ENCODE peak calls at places on chromosomes 16 and 17, in four cellular contexts. C is fibroblast of mammary gland, K is neural progenitor cell, W is tibial artery. U is an unnamed sample.

GRCh38 chr16:87926246-87927194 is 9.8 kb downstream of the CA5A start:
- DNase-seq in C (no peak), K (no peak), W (no peak), U (no peak)

GRCh38 chr16:7566360-7566759 is 233.7 kb downstream of the RBFOX1 start:
- DNase-seq in C (no peak), K (no peak), W (no peak), U (no peak)

GRCh38 chr17:12407495-12407894 is 258.2 kb upstream of the MYOCD start:
- DNase-seq in C (no peak), K (no peak), W (no peak), U (no peak)

GRCh38 chr17:33200587-33200986 is 92.5 kb downstream of the ASIC2 start:
- DNase-seq in C (peak), K (no peak), W (peak), U (peak)

GRCh38 chr17:73232587-73233373 is 28.9 kb downstream of the CPSF4L start:
- DNase-seq in C (no peak), K (peak), W (no peak), U (peak)

GRCh38 chr16:53756329-53756996 is 52.5 kb downstream of the FTO start:
- DNase-seq in C (no peak), K (peak), W (no peak), U (peak)

GRCh38 chr16:46762583-46762982 is 14.4 kb upstream of the MYLK3 start:
- DNase-seq in C (no peak), K (no peak), W (no peak), U (no peak)

GRCh38 chr17:53765129-53765528 is 57.6 kb upstream of the KIF2B start:
- DNase-seq in C (no peak), K (no peak), W (no peak), U (no peak)

GRCh38 chr17:41176744-41177387 is 1.2 kb downstream of the KRTAP4-2 start:
- DNase-seq in C (no peak), K (no peak), W (no peak), U (no peak)

GRCh38 chr16:12679660-12680272 is 123.9 kb downstream of the CPPED1 start:
- DNase-seq in C (no peak), K (no peak), W (no peak), U (peak)

GRCh38 chr17:77889135-77889505 is 69.4 kb upstream of the TNRC6C start:
- DNase-seq in C (no peak), K (no peak), W (peak), U (no peak)

GRCh38 chr17:62809656-62810055 is 1.5 kb upstream of the MARCHF10 start:
- DNase-seq in C (peak), K (no peak), W (no peak), U (no peak)

GRCh38 chr16:29821663-29822115 is 1.4 kb downstream of the MVP start:
- DNase-seq in C (peak), K (no peak), W (no peak), U (peak)

GRCh38 chr17:15920758-15921239 is 24.1 kb upstream of the ADORA2B start:
- DNase-seq in C (peak), K (no peak), W (no peak), U (peak)

GRCh38 chr16:84281077-84281476 is 13.6 kb upstream of the WFDC1 start:
- DNase-seq in C (peak), K (peak), W (no peak), U (no peak)

GRCh38 chr17:2939714-2940351 is 123.6 kb downstream of the OR1D5 start:
- DNase-seq in C (no peak), K (no peak), W (no peak), U (no peak)

GRCh38 chr17:7440823-7441174 is 1.5 kb downstream of the FGF11 start:
- DNase-seq in C (peak), K (peak), W (no peak), U (no peak)

GRCh38 chr17:2222901-2223616 is 80.5 kb downstream of the SMG6 start:
- DNase-seq in C (peak), K (peak), W (peak), U (peak)

GRCh38 chr17:7883781-7884386 is 4.7 kb upstream of the CHD3 start:
- DNase-seq in C (peak), K (no peak), W (no peak), U (peak)

GRCh38 chr16:19102187-19102872 is 11.4 kb upstream of the ITPRIPL2 start:
- DNase-seq in C (no peak), K (no peak), W (peak), U (no peak)

GRCh38 chr17:82023447-82024241 is 539 bp downstream of the LRRC45 start:
- DNase-seq in C (no peak), K (no peak), W (no peak), U (no peak)

GRCh38 chr17:77571141-77571540 is 387.4 kb upstream of the TNRC6C start:
- DNase-seq in C (no peak), K (peak), W (peak), U (no peak)

GRCh38 chr17:41026668-41027471 is at the start of gene KRTAP1-5:
- DNase-seq in C (peak), K (no peak), W (no peak), U (peak)

GRCh38 chr17:7253082-7253481 is 1.1 kb downstream of the ELP5 start:
- DNase-seq in C (no peak), K (no peak), W (no peak), U (no peak)

DNA sequence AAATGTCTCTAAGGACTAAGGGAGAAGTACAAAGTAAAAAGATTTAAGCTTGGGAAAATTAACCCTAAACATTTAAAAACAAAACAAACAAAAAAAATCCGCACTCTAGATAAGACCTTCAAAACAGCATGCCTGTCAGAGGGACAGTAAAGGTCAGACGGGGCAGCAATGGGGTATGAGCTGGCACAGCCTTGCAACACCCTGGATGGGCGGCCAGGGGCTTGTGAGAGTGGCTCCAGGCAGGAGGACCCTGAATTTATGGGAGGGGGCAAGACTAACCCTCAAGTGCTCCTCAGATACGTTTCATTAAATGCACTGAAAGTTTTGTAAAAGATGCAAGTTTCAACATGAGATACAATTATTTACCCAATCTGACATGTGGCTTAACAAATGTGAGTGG is 128.6 kb downstream of the ANKRD11 start:
- DNase-seq in C (no peak), K (no peak), W (no peak), U (no peak)
- H3K4me3 ChIP-seq in C (no peak), K (no peak), W (no peak), U (no peak)

DNA sequence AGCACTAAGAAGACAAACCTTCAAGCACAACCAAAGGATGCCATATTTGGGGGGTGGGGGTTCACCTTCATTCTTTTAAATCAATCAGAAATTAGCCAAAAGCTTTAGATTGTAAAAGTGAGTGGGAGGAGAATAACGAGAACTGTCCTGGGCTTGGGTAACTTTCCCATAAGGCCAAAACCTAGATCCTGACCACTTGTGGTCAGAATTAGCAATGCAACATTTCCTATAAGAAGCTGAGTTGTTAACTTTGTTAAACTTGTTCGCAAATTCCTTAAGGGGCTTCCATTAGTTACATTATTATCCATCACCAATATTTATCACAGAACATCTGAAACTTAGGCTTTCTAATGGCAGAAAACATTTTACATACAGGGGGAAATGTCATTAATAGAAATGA is 25.1 kb downstream of the STAT5B start:
- DNase-seq in C (peak), K (no peak), W (no peak), U (peak)
- TF ChIP-seq CTCF in C (peak), K (peak), W (no peak), U (peak)

DNA sequence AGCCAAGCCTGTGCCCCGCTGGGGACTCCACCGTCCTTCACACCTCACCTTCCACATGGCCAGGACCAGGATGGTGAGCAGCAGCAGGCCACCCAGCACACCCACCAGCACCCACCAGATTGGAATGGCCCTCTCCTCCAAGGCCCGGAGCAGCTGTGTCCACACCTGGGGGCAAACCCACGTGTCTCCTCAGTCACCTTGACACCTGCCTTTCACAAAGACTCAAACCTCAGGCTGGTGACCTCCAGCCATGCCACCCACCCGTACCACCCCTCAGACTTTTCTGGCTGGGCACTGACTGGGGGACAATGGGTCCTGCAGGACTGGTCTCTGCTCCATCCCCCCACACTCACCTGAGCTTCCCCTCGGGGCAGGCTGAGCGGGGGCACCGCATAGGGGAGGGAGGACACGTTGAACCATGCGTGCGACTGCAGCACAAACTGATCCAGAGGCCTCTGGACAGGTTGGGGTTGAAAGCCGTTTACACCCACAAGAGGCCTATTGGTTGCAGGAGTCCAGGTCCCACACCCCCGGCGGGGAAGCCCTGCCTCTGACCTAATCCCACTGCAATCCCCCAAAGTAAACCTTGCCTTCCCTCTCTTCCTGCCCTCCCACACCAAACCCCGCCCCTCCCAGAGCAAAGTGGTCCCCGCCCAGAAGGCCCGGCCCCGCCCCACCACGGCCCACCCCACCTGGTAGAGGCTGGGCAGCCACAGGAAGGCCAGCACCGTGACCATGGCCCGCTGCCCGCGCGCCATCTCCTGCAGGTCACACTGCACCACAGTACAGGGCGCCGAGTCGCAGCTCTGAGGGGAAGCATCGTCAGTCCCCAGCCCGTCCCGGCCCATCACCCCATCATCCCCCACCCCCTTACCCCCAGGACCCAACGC is 10.9 kb upstream of the FAM171A2 start:
- DNase-seq in C (no peak), K (peak), W (peak), U (no peak)
- H3K4me3 ChIP-seq in C (no peak), K (no peak), W (no peak), U (no peak)

DNA sequence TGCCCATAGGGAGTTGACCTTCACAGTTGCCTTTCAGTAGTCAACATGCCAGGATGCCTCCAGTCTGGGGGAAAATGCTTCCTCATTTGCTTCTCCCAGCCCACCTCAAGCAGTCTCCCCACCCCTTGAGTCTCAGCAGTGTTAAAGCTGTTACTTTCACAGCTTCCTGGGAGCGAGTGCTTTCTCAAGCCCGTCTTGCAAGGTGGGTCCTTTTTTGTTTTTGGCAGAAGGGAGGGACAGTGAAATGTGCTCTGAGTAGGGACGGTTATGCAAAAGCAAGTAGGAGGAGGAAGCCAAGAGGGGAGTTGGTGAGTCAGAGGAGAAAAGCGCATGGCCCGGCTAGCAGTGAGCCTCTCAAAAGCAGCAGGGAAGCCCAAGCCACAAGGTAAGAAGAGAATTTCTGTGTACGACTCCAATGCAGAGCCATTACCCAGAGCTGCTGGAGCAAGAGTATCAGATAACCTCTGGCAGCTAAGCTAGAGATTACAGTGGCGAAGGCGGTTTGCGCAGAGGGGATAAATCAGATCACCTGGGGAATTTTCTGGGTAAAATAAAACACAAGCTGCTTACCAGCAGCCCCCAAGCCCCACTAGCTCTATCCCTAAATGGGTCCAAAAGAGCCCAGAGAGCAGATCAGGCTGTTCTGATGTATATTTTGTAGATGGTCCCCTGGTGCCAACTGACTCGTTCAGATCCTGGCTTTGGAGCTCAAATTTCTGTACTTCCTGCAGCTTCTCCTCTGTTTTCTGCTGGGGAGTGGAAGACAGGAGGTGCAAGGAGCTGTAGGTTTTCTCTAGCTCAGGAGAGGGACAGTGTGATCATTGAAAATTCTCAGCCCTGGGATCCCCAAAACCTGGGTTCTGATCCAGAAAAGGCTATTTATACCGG is at the start of gene CHST4:
- DNase-seq in C (peak), K (peak), W (no peak), U (peak)
- TF ChIP-seq CTCF in C (no peak), K (no peak), W (no peak), U (no peak)

DNA sequence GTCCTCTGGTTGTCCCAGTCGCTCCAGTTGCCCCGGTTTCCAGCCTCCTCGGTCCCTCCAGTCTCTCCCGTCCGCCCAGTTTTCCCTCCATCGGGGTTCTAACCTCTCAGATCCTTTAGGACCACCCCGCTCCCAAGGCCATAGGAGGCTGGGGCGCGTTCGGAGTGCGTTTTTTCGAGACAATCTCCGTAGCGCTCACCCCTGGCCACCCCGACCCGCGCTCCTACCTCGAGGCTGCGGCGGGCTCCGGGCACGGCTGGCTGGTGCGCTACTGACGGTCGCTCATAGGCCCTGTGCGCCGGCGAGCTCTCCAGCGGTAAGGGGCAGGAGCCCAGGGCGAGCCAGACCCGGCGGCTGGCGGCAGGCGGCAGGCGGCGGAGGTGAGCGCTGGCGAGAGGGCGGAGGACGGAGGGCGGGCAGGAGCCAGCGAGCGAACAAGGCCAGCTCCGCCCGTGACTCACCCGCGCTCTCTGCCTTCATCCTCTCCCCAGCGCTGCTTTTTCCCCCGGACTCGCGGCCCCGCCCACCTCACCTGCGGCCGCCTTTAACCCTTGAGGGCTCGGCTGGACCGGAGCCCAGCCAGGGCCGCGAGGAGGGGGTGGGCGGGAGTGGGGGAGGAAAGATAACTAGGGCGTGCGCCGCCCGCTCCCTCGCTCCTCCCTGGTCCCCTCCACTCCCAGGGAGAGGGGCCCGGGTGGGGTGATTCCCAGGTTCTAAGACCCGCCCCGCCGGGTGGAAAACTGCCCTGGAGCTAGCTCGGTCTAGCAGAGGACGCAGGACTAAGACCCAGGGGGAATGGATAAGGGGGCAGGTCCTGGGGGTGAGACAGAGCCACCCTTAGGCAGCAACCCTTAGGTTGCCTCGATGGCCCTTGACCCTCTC is at the start of gene SP6:
- DNase-seq in C (peak), K (peak), W (no peak), U (peak)
- H3K4me3 ChIP-seq in C (no peak), K (peak), W (no peak), U (peak)

GRCh38 chr16:68073902-68074760 is 11.0 kb upstream of the NFATC3 start:
- DNase-seq in C (no peak), K (no peak), W (no peak), U (no peak)

GRCh38 chr16:68070249-68070725 is 14.9 kb upstream of the NFATC3 start:
- DNase-seq in C (no peak), K (no peak), W (no peak), U (no peak)

GRCh38 chr16:68070811-68071546 is 14.2 kb upstream of the NFATC3 start:
- DNase-seq in C (no peak), K (no peak), W (no peak), U (no peak)

GRCh38 chr16:68071547-68071901 is 13.6 kb upstream of the NFATC3 start:
- DNase-seq in C (no peak), K (no peak), W (no peak), U (no peak)

GRCh38 chr16:68072038-68072695 is 13.0 kb upstream of the NFATC3 start:
- DNase-seq in C (peak), K (no peak), W (no peak), U (peak)
- TF ChIP-seq CTCF in C (no peak), K (no peak), W (no peak), U (no peak)

GRCh38 chr17:78986048-78986648 is 6.4 kb upstream of the LGALS3BP start:
- DNase-seq in C (peak), K (no peak), W (no peak), U (peak)
- H3K4me3 ChIP-seq in C (peak), K (no peak), W (peak), U (peak)

DNA sequence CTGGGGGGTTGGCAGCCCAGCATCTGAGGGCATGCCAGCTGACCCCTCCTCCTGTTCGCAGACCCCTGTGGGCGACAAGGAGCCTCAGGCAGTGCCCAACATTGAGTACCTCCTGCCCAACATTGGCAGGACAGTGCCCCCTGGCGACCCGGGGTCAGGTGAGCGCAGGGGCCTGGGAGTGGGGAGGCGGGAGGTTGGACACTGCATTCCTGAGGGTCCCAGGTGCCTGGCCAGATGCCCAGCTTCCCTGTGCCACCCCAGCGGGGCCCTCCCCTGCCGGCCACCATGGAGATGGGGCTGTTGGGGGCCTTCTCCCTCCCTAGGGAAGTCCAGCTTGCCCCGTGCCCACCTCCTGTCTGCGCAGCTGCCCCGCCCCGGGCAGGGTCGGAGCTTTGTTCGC is 70.1 kb downstream of the ARHGAP23 start:
- DNase-seq in C (no peak), K (no peak), W (no peak), U (no peak)
- TF ChIP-seq CTCF in C (no peak), K (no peak), W (no peak), U (no peak)

GRCh38 chr17:29283496-29283895 is 10.5 kb downstream of the NUFIP2 start:
- DNase-seq in C (peak), K (no peak), W (no peak), U (no peak)
- H3K4me3 ChIP-seq in C (no peak), K (no peak), W (no peak), U (no peak)

GRCh38 chr16:30948956-30949654 is at the start of gene ORAI3:
- DNase-seq in C (peak), K (peak), W (peak), U (peak)
- TF ChIP-seq CTCF in C (no peak), K (no peak), W (no peak), U (no peak)

U was measured in fibroblast of villous mesenchyme.